ENCODE peak calls at places on chromosomes 16 and 17, in ten cellular contexts. A is cardiac fibroblast, W is stomach, I is thoracic aorta, U is breast epithelium, J is AG09309, M is heart left ventricle, X is HepG2, D is esophagus muscularis mucosa, E is RWPE1. R is an unnamed sample.

GRCh38 chr16:58306327-58306726 is 11.5 kb upstream of the PRSS54 start:
- DNase-seq in X (peak), M (no peak), A (peak), W (peak), E (no peak), D (no peak), I (no peak), J (no peak), U (no peak), R (no peak)

GRCh38 chr17:82300707-82301270 is 16.6 kb downstream of the CD7 start:
- DNase-seq in U (no peak), A (peak), J (no peak), X (no peak), D (no peak), E (peak), W (peak), M (peak), I (no peak), R (peak)

GRCh38 chr16:81951564-81951963 is 59.7 kb downstream of the SDR42E1 start:
- DNase-seq in A (no peak), U (no peak), E (no peak), J (no peak), M (no peak), X (no peak), I (no peak), D (no peak), W (no peak), R (no peak)

GRCh38 chr17:21286066-21286770 is 1.7 kb downstream of the MAP2K3 start:
- DNase-seq in D (peak), W (peak), U (peak), M (peak), A (peak), J (peak), I (peak), E (peak), X (peak), R (no peak)

GRCh38 chr17:18254888-18255649 is 3.5 kb downstream of the FLII start:
- DNase-seq in E (no peak), A (no peak), I (no peak), W (no peak), J (no peak), U (no peak), D (no peak), M (no peak), X (no peak), R (no peak)

GRCh38 chr17:18374216-18374615 is 3.4 kb upstream of the EVPLL start:
- DNase-seq in E (no peak), A (no peak), D (no peak), U (no peak), W (no peak), X (no peak), J (no peak), M (no peak), I (no peak), R (no peak)

GRCh38 chr17:64689106-64689505 is 27.0 kb upstream of the SMURF2 start:
- DNase-seq in I (no peak), J (no peak), M (no peak), A (no peak), X (peak), U (no peak), W (no peak), E (no peak), D (no peak), R (no peak)

GRCh38 chr16:4386452-4386813 is 14.8 kb downstream of the VASN start:
- DNase-seq in I (no peak), J (no peak), M (peak), W (no peak), U (no peak), X (no peak), A (peak), E (no peak), D (no peak), R (no peak)

GRCh38 chr16:67301080-67301757 is 21.9 kb downstream of the PLEKHG4 start:
- DNase-seq in W (peak), X (no peak), J (no peak), U (no peak), D (no peak), E (no peak), M (no peak), A (peak), I (no peak), R (no peak)

GRCh38 chr17:9519873-9520272 is 55.7 kb downstream of the STX8 start:
- DNase-seq in W (no peak), A (no peak), D (no peak), X (no peak), M (no peak), J (no peak), U (no peak), I (no peak), E (no peak), R (no peak)

GRCh38 chr16:56970934-56971767 is 9.4 kb downstream of the CETP start:
- DNase-seq in A (peak), I (no peak), W (no peak), U (no peak), M (no peak), X (no peak), D (no peak), J (no peak), E (no peak), R (no peak)

GRCh38 chr16:55498101-55498500 is 10.8 kb upstream of the LPCAT2 start:
- DNase-seq in A (no peak), U (no peak), E (no peak), I (no peak), J (no peak), X (no peak), D (peak), M (no peak), W (no peak), R (no peak)

GRCh38 chr16:6926762-6927161 is 405.9 kb upstream of the RBFOX1 start:
- DNase-seq in D (no peak), E (no peak), X (no peak), W (no peak), U (no peak), J (no peak), M (no peak), A (no peak), I (no peak), R (no peak)

GRCh38 chr17:73829676-73830280 is 185.5 kb upstream of the SDK2 start:
- DNase-seq in D (no peak), I (no peak), E (no peak), M (no peak), X (no peak), J (no peak), A (no peak), W (no peak), U (no peak), R (no peak)

GRCh38 chr17:17126131-17127110 is 79.7 kb downstream of the PLD6 start:
- DNase-seq in D (no peak), U (no peak), W (no peak), I (no peak), J (no peak), E (no peak), A (no peak), X (no peak), M (peak), R (no peak)

GRCh38 chr16:53754938-53755910 is 51.3 kb downstream of the FTO start:
- DNase-seq in E (peak), X (no peak), D (no peak), A (peak), U (no peak), W (peak), J (no peak), I (no peak), M (no peak), R (no peak)

GRCh38 chr17:77821114-77821513 is 137.4 kb upstream of the TNRC6C start:
- DNase-seq in J (no peak), A (no peak), X (peak), M (no peak), E (no peak), W (no peak), U (no peak), I (no peak), D (no peak), R (no peak)

GRCh38 chr17:9002610-9003354 is 18.5 kb upstream of the NTN1 start:
- DNase-seq in U (no peak), D (no peak), M (peak), W (no peak), J (no peak), A (no peak), I (no peak), E (no peak), X (no peak), R (peak)

GRCh38 chr16:78784773-78785172 is 685.3 kb downstream of the WWOX start:
- DNase-seq in U (no peak), A (no peak), J (no peak), I (no peak), X (no peak), M (no peak), E (no peak), W (no peak), D (no peak), R (no peak)

GRCh38 chr16:11474617-11475291 is 112.0 kb downstream of the LITAF start:
- DNase-seq in J (no peak), E (no peak), W (peak), X (peak), A (no peak), U (no peak), I (no peak), D (no peak), M (no peak), R (no peak)

GRCh38 chr17:46063239-46063638 is 64.2 kb downstream of the STH start:
- DNase-seq in M (no peak), I (no peak), D (no peak), J (peak), A (peak), E (peak), U (no peak), X (no peak), W (no peak), R (no peak)

GRCh38 chr16:2043980-2044451 is 3.6 kb downstream of the NTHL1 start:
- DNase-seq in X (no peak), E (no peak), A (no peak), U (no peak), D (no peak), W (peak), J (no peak), M (peak), I (no peak), R (no peak)

GRCh38 chr17:19347323-19348080 is 15.0 kb downstream of the B9D1 start:
- DNase-seq in U (peak), W (no peak), D (no peak), I (no peak), A (no peak), E (no peak), X (no peak), M (no peak), J (no peak), R (no peak)

GRCh38 chr16:62194828-62195227 is 158.6 kb upstream of the CDH8 start:
- DNase-seq in U (no peak), M (no peak), E (peak), D (no peak), W (no peak), I (no peak), A (no peak), X (no peak), J (no peak), R (no peak)

DNA sequence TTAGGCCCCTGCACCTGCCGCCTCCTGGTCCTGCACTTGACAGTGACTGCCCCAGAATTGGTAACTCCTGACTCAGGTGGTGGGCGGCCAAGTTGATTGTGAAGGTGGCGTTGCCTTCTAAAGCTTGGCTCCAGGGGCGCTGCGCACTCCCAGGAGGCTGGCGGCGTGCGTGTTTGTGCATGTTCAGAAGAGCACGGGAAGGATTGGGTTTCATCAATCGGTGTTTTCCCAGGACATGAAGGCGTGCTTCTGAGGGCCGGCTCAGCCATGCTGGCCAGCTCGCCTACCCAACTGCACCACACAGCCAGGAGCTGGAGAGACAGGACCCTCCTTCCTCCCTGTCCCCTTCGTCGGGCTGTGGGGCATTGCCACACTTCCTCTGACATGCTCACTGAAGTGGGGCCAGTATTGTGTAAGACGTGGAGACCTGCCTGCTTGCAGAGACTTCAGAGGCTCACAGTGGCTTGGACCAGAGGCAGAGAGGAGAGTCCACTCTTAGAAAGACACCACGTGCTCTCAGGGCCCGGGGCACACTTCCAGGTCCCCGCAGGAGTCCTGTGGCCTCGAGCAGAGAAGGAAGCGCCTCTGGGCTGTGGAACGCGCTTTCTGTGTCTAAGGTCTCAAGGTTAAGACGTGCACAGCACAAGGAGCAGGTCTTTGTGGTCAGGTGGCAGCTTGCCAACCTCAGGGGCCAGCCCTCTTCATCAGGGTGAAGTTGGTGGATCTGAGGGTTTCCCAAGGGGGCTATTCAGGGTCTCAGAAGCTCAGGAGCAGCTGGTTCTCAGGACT is 2.8 kb downstream of the RAB40C start:
- DNase-seq in W (peak), E (peak), J (no peak), D (no peak), X (peak), U (no peak), M (no peak), I (no peak), A (peak), R (no peak)
- TF ChIP-seq CTCF in W (no peak), E (peak), J (no peak), D (no peak), X (no peak), U (no peak), M (no peak), I (no peak), A (no peak), R (no peak)

GRCh38 chr17:72122002-72122310 is 1.1 kb downstream of the SOX9 start:
- DNase-seq in J (no peak), A (peak), M (no peak), I (no peak), D (no peak), W (no peak), U (no peak), X (no peak), E (peak), R (no peak)

GRCh38 chr17:72120878-72121163 is at the start of gene SOX9:
- DNase-seq in D (no peak), A (peak), U (peak), E (peak), W (peak), I (no peak), M (peak), J (peak), X (peak), R (peak)

GRCh38 chr17:72119963-72120877 is 600 bp upstream of the SOX9 start:
- DNase-seq in J (no peak), I (no peak), A (peak), W (peak), M (peak), E (peak), U (peak), D (no peak), X (peak), R (peak)

GRCh38 chr17:72122336-72122667 is 1.5 kb downstream of the SOX9 start:
- DNase-seq in J (no peak), M (no peak), U (no peak), D (no peak), E (no peak), X (no peak), A (no peak), W (no peak), I (no peak), R (no peak)

GRCh38 chr17:72121164-72122001 is 563 bp downstream of the SOX9 start:
- DNase-seq in E (peak), I (no peak), W (peak), A (peak), X (no peak), D (no peak), J (no peak), U (no peak), M (peak), R (peak)
- TF ChIP-seq CTCF in E (peak), I (no peak), W (no peak), A (no peak), X (peak), D (no peak), J (no peak), U (no peak), M (peak), R (peak)

GRCh38 chr17:56173026-56173425 is 19.8 kb downstream of the ANKFN1 start:
- DNase-seq in U (no peak), W (no peak), J (no peak), E (no peak), A (no peak), I (no peak), M (no peak), X (no peak), D (no peak), R (no peak)
- TF ChIP-seq CTCF in U (no peak), W (no peak), J (no peak), E (no peak), A (no peak), I (no peak), M (no peak), X (peak), D (no peak), R (no peak)

DNA sequence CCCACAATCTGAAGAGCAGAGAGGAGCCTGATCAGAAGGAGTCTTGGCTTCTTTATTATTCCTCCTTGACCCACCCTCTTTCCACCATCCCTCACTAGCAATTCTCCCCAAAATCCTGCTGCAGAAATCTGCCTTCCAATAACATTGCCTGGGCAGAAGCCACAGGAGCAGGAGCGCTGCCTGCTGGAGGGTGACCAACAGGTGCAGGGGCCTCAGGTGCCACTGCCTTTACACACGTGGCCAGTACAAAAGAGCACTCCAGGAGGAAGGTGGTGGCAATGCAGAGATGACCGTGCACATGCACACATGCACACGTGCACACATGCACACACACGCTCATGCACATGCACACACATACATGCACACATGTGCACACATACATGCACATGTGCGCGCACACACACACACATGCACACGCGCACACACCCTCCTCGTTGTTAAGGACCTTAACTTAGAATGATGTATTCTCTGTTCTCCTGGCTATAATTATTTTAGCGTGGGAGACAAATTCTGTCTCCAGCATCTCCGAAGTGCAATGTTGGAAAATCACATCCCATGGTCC is 12.8 kb downstream of the RBFOX3 start:
- DNase-seq in M (no peak), W (no peak), D (no peak), J (no peak), X (no peak), I (no peak), U (no peak), E (no peak), A (no peak), R (no peak)
- TF ChIP-seq CTCF in M (no peak), W (no peak), D (no peak), J (no peak), X (no peak), I (no peak), U (no peak), E (no peak), A (no peak), R (peak)

GRCh38 chr17:74883241-74883750 is 10.1 kb downstream of the FADS6 start:
- DNase-seq in W (no peak), U (no peak), J (no peak), I (no peak), X (no peak), M (no peak), D (no peak), E (no peak), A (no peak), R (no peak)
- TF ChIP-seq CTCF in W (no peak), U (no peak), J (no peak), I (no peak), X (no peak), M (no peak), D (no peak), E (no peak), A (no peak), R (no peak)

DNA sequence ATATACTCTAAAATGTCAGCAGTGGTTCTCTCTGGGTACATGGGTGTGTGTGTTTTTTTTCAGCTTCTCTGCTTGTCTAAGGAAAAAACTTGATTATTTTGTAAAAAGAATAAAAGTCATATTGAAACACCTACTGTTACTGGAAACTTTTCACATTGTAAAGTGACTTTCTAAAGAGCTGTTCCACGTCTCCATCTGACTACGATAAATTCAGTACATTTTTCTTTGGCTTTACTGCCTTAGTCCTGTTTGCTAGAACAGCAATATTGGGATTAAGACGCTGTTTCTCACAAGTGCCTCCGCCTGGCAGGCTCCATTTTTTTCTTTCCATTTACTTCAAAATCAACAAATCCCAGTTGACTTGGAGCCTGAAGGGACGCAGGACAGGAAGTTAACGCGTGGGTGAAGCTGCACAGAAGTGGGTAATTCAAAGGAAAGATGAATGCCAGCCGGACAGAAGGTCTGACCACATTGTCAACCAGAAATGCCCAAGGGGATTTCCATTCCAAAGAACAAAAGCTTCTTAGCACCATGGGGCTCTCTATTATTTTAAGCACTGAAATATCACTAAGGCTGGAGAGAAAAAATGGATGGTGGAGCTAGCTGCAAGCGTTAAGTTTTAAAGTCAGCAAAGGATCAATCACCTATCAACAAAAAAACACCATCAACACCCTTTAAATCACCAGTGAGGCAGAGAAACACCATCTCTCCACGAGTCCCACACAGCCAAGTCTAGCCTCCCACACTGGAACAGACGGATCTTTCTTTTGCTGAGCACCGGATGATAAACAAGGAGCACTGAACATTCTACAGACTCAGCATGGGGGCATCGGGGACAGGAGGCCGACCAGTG is 8.4 kb downstream of the GLOD4 start:
- DNase-seq in M (no peak), D (no peak), J (no peak), E (no peak), U (no peak), X (no peak), I (no peak), A (no peak), W (no peak), R (no peak)
- TF ChIP-seq CTCF in M (no peak), D (no peak), J (no peak), E (no peak), U (no peak), X (no peak), I (no peak), A (no peak), W (no peak), R (no peak)

GRCh38 chr17:56751145-56751743 is 82.5 kb downstream of the C17orf67 start:
- DNase-seq in U (no peak), M (no peak), E (no peak), A (no peak), I (no peak), D (no peak), X (no peak), J (no peak), W (no peak), R (no peak)
- TF ChIP-seq CTCF in U (no peak), M (no peak), E (no peak), A (no peak), I (no peak), D (no peak), X (no peak), J (no peak), W (no peak), R (no peak)

DNA sequence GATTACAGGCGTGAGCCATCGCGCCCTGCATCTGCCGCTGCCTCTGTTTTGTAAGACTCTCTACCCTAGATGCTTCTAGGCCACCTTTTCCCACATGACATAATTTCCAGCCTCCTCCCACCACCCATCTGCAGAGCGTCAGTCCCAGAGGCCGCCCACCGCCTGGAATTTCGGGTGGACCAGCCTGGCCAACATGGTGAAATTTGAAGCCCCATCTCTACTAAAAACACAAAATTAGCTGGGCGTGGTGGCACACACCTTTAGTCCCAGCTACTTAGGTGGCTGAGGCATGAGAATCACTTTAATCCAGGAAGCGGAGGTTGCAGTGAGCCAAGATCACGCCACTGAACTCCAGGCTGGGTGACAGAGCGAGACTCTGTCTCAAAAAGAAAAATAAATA is 5.1 kb upstream of the CIBAR2 start:
- DNase-seq in X (no peak), U (no peak), J (no peak), E (no peak), M (no peak), W (no peak), I (no peak), D (no peak), A (no peak), R (no peak)
- TF ChIP-seq CTCF in X (no peak), U (no peak), J (no peak), E (no peak), M (no peak), W (no peak), I (no peak), D (no peak), A (no peak), R (no peak)